ENCODE peak calls at places on chromosomes 7 and 10, in four cellular contexts. K is CD8-positive, alpha-beta T cell; F is glutamatergic neuron; U is stomach. S is an unnamed sample.
A peak's percentile ranks its signal among the peaks of the same experiment; 100 is the strongest.

GRCh38 chr7:85554294-85554877 is 367.5 kb upstream of the SEMA3D start:
- DNase-seq in F (no peak), K (no peak), U (no peak), S (no peak)

GRCh38 chr7:17403996-17404395 is 105.5 kb downstream of the AHR start:
- DNase-seq in U (no peak), K (no peak), F (no peak), S (no peak)

GRCh38 chr7:158508802-158509385 is 78.7 kb downstream of the PTPRN2 start:
- DNase-seq in K (no peak), U (no peak), F (no peak), S (no peak)

GRCh38 chr10:7283246-7283645 is 127.6 kb downstream of the SFMBT2 start:
- DNase-seq in F (no peak), K (no peak), U (no peak), S (no peak)

GRCh38 chr10:132248455-132249231 is 59.1 kb downstream of the STK32C start:
- DNase-seq in K (peak; percentile 47), F (peak; percentile 61), U (peak; percentile 53), S (no peak)

GRCh38 chr10:63217120-63217605 is 84.0 kb downstream of the NRBF2 start:
- DNase-seq in U (no peak), F (no peak), K (peak; percentile 20), S (no peak)

GRCh38 chr7:127598318-127598717 is 4.8 kb downstream of the FSCN3 start:
- DNase-seq in F (no peak), K (no peak), U (no peak), S (no peak)

GRCh38 chr10:92839191-92840085 is 8.9 kb upstream of the EXOC6 start:
- DNase-seq in U (peak; percentile 58), K (peak; percentile 52), F (peak; percentile 80), S (no peak)

GRCh38 chr7:154259396-154259795 is 207.2 kb downstream of the DPP6 start:
- DNase-seq in K (no peak), U (no peak), F (no peak), S (no peak)

GRCh38 chr7:55548295-55548731 is 24.0 kb downstream of the VOPP1 start:
- DNase-seq in F (no peak), K (no peak), U (no peak), S (no peak)

GRCh38 chr7:24714676-24715010 is 42.6 kb downstream of the GSDME start:
- DNase-seq in F (no peak), K (no peak), U (no peak), S (peak; percentile 81)

GRCh38 chr7:63073286-63073685 is 925.4 kb upstream of the ZNF722 start:
- DNase-seq in F (no peak), K (no peak), U (no peak), S (peak; percentile 81)

GRCh38 chr10:95295031-95295755 is 4.4 kb upstream of the PDLIM1 start:
- DNase-seq in F (peak; percentile 59), U (peak; percentile 69), K (peak; percentile 18), S (no peak)

GRCh38 chr7:42445691-42446090 is 208.7 kb upstream of the GLI3 start:
- DNase-seq in U (no peak), F (no peak), K (no peak), S (no peak)

GRCh38 chr10:6211341-6212265 is 8.9 kb downstream of the PFKFB3 start:
- DNase-seq in F (peak; percentile 72), K (no peak), U (no peak), S (no peak)

GRCh38 chr7:114182837-114183236 is 231.8 kb upstream of the FOXP2 start:
- DNase-seq in U (no peak), F (no peak), K (no peak), S (no peak)

GRCh38 chr7:41809487-41810257 is 106.8 kb upstream of the INHBA start:
- DNase-seq in U (no peak), K (no peak), F (no peak), S (no peak)

GRCh38 chr10:103820101-103821062 is 35.0 kb downstream of the SH3PXD2A start:
- DNase-seq in U (peak; percentile 61), K (no peak), F (no peak), S (no peak)

GRCh38 chr7:105932835-105933477 is 30.1 kb upstream of the CDHR3 start:
- DNase-seq in F (no peak), K (no peak), U (no peak), S (no peak)

GRCh38 chr7:105931179-105931578 is 31.9 kb upstream of the CDHR3 start:
- DNase-seq in K (no peak), U (no peak), F (no peak), S (no peak)

GRCh38 chr7:105935250-105935649 is 27.8 kb upstream of the CDHR3 start:
- DNase-seq in F (no peak), K (no peak), U (peak; percentile 54), S (no peak)

GRCh38 chr7:105937411-105937810 is 25.7 kb upstream of the CDHR3 start:
- DNase-seq in U (no peak), K (no peak), F (no peak), S (no peak)

GRCh38 chr7:105934577-105935185 is 28.4 kb upstream of the CDHR3 start:
- DNase-seq in U (peak; percentile 56), F (no peak), K (no peak), S (no peak)
- TF ChIP-seq CTCF in U (no peak), F (no peak), K (no peak), S (peak; percentile 59)

GRCh38 chr7:66493235-66494181 is 135.2 kb upstream of the KCTD7 start:
- DNase-seq in U (peak; percentile 99), K (peak; percentile 96), F (peak; percentile 99), S (peak; percentile 99)
- TF ChIP-seq CTCF in U (no peak), K (no peak), F (no peak), S (peak; percentile 19)

GRCh38 chr10:34826221-34826620 is 11.1 kb upstream of the PARD3 start:
- DNase-seq in F (no peak), K (no peak), U (no peak), S (no peak)
- TF ChIP-seq CTCF in F (no peak), K (no peak), U (no peak), S (no peak)

GRCh38 chr7:100607111-100607510 is 4.9 kb downstream of the PCOLCE start:
- DNase-seq in F (no peak), K (no peak), U (no peak), S (no peak)

GRCh38 chr7:100614308-100614861 is 2.0 kb downstream of the MOSPD3 start:
- DNase-seq in U (no peak), K (no peak), F (no peak), S (no peak)

GRCh38 chr7:100613447-100614185 is 1.3 kb downstream of the MOSPD3 start:
- DNase-seq in F (no peak), K (no peak), U (no peak), S (no peak)

GRCh38 chr7:100611983-100612729 is at the start of gene MOSPD3:
- DNase-seq in F (peak; percentile 99), K (peak; percentile 98), U (peak; percentile 99), S (peak; percentile 99)

GRCh38 chr7:100612730-100613446 is 548 bp downstream of the MOSPD3 start:
- DNase-seq in K (peak; percentile 36), F (peak; percentile 39), U (no peak), S (no peak)
- TF ChIP-seq CTCF in K (no peak), F (no peak), U (no peak), S (peak; percentile 28)

GRCh38 chr10:50575477-50576244 is 48.1 kb downstream of the SGMS1 start:
- DNase-seq in F (no peak), K (no peak), U (no peak), S (no peak)

GRCh38 chr10:50572017-50572491 is 51.7 kb downstream of the SGMS1 start:
- DNase-seq in U (no peak), F (no peak), K (no peak), S (no peak)

GRCh38 chr10:50576245-50576815 is 47.4 kb downstream of the SGMS1 start:
- DNase-seq in U (no peak), K (no peak), F (no peak), S (no peak)

GRCh38 chr10:50574932-50575331 is 48.8 kb downstream of the SGMS1 start:
- DNase-seq in K (no peak), U (no peak), F (no peak), S (no peak)

GRCh38 chr10:50574305-50574704 is 49.5 kb downstream of the SGMS1 start:
- DNase-seq in U (no peak), F (no peak), K (no peak), S (no peak)
- TF ChIP-seq CTCF in U (no peak), F (peak; percentile 44), K (no peak), S (peak; percentile 11)

GRCh38 chr7:3922175-3922635 is 621.2 kb downstream of the SDK1 start:
- DNase-seq in F (peak; percentile 34), K (no peak), U (no peak), S (no peak)
- TF ChIP-seq CTCF in F (peak; percentile 31), K (no peak), U (no peak), S (peak; percentile 59)

DNA sequence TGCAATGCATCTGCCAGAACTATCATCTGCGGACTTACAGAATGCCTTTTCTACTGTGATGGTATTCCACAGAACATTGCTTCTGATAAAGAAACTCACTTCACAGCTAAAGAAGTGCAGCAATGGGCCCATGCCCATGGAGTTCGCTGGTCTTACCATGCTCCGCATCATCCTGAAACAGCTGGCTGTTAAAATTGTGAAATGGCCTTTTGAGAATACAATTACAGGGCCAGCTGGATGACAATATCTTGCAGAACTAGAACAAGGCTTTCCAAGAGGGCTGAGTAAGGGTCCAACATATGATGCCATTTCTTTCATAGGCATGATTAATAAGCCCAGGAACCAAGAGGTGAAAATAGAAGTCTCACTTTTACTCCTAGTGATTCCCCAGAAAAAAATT is 104.1 kb upstream of the ADCY1 start:
- DNase-seq in K (no peak), U (no peak), F (no peak), S (no peak)
- TF ChIP-seq CTCF in K (no peak), U (no peak), F (no peak), S (no peak)

GRCh38 chr7:57308631-57309408 is 141.2 kb upstream of the ZNF716 start:
- DNase-seq in K (no peak), F (no peak), U (no peak), S (no peak)
- TF ChIP-seq CTCF in K (no peak), F (peak; percentile 31), U (no peak), S (no peak)

DNA sequence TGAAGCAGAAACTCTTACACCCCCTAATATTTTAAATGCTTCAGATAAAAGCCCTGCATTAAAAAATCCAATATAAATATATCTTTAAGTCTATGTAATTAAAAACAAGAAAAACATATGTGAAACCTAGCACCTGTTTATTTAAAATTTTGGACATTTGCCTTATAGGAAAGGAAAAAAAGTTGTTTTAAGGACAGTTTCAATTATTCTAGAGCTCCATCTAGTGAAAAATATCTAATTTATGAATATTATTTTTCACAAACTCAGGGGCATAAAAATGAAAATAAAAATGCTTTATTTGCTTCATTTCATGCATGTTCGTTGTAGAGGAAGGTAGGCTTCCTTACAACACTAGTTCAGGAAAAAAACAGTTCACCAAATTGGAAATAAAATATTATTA is 26.1 kb downstream of the ENKUR start:
- DNase-seq in K (no peak), U (no peak), F (no peak), S (no peak)
- TF ChIP-seq CTCF in K (no peak), U (no peak), F (no peak), S (peak; percentile 61)

DNA sequence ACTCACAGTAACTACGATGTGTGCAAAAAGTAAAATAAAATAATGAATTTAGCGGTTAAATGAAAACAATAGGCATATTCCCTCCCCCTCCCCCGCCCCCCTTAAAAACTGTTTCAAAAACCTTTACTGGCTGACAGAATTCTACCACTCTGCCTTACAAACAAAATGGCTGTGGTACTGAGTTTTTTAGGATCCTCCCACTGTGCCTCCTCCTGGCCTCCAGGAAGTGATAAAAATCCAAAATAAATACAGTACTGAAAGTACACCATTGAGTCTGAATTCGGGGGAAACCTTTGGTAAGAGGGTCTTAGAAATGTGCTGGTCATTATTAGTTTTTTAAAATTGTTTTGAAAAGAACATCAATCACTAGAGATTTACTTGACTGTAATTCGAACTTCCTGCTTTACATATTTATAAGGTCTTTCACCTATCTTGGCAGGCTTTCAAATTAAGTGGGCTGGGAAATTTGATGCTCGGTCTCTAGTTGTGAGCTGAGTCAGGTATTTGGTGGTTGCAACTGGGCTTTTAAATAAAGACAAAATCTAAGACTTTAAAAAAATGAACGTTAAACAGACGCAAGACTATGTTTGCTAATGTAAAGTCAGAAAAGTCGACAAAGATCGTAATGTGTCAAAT is 32.5 kb upstream of the EPC1 start:
- DNase-seq in F (no peak), U (no peak), K (peak; percentile 25), S (no peak)
- TF ChIP-seq CTCF in F (no peak), U (no peak), K (no peak), S (no peak)